ENCODE peak calls at places on chromosomes 4 and X, in nine cellular contexts. U is GM13977, Y is BJ, T is AG10803, J is HFFc6, Z is GM20000, L is uterus, C is AG04449, M is mammary epithelial cell. D is an unnamed sample.

GRCh38 chr4:1369091-1369450 is 22.1 kb downstream of the UVSSA start:
- DNase-seq in T (no peak), C (no peak), J (no peak), L (no peak), U (no peak), Z (no peak), M (no peak), Y (no peak), D (no peak)

GRCh38 chr4:143653031-143653430 is 47.4 kb downstream of the FREM3 start:
- DNase-seq in L (no peak), J (no peak), T (no peak), Y (no peak), Z (no peak), M (no peak), C (no peak), U (no peak), D (no peak)

GRCh38 chrX:110265624-110266023 is 52.3 kb downstream of the AMMECR1 start:
- DNase-seq in C (no peak), T (no peak), U (no peak), Z (no peak), J (no peak), Y (no peak), L (no peak), M (no peak), D (no peak)

GRCh38 chr4:30718021-30718888 is 1.9 kb upstream of the PCDH7 start:
- DNase-seq in Y (no peak), Z (peak), M (peak), U (peak), C (no peak), L (peak), J (no peak), T (no peak), D (peak)

GRCh38 chr4:33107813-33108212 is 2387.6 kb downstream of the PCDH7 start:
- DNase-seq in L (no peak), J (no peak), T (peak), Z (no peak), M (no peak), C (no peak), U (no peak), Y (peak), D (no peak)

GRCh38 chrX:97234471-97235097 is 350.9 kb downstream of the RPA4 start:
- DNase-seq in T (no peak), L (no peak), U (peak), Y (no peak), Z (peak), M (no peak), C (no peak), J (no peak), D (no peak)

GRCh38 chrX:31590581-31591113 is 518.8 kb upstream of the FTHL17 start:
- DNase-seq in M (peak), C (no peak), L (no peak), T (peak), U (no peak), Y (no peak), Z (no peak), J (peak), D (no peak)

GRCh38 chrX:23304881-23305280 is 29.8 kb upstream of the PTCHD1 start:
- DNase-seq in C (no peak), L (no peak), Z (no peak), M (no peak), U (no peak), T (no peak), Y (no peak), J (no peak), D (no peak)

GRCh38 chrX:3076416-3076991 is 35.2 kb downstream of the ARSF start:
- DNase-seq in M (no peak), C (no peak), U (no peak), Z (no peak), L (no peak), J (no peak), T (no peak), Y (no peak), D (no peak)

GRCh38 chr4:81883004-81883403 is 411.3 kb upstream of the RASGEF1B start:
- DNase-seq in C (no peak), J (no peak), U (no peak), L (no peak), Z (no peak), Y (no peak), M (no peak), T (no peak), D (no peak)

GRCh38 chr4:147129687-147130086 is 184.0 kb upstream of the TTC29 start:
- DNase-seq in Y (no peak), Z (no peak), M (no peak), U (no peak), J (no peak), T (no peak), L (no peak), C (no peak), D (no peak)

GRCh38 chr4:15754323-15754722 is 23.8 kb upstream of the CD38 start:
- DNase-seq in J (peak), U (no peak), T (no peak), C (no peak), Z (no peak), Y (no peak), M (no peak), L (no peak), D (no peak)

GRCh38 chr4:183503497-183504063 is 1.3 kb upstream of the ING2 start:
- DNase-seq in Y (no peak), L (no peak), C (no peak), U (no peak), J (no peak), T (no peak), Z (peak), M (no peak), D (no peak)

GRCh38 chrX:112834016-112834855 is 6.4 kb downstream of the AMOT start:
- DNase-seq in J (peak), M (no peak), U (no peak), C (peak), L (no peak), T (peak), Y (peak), Z (no peak), D (no peak)

GRCh38 chr4:149441338-149441737 is 374.3 kb downstream of the IQCM start:
- DNase-seq in L (no peak), Z (no peak), C (peak), M (peak), J (peak), Y (peak), T (peak), U (no peak), D (no peak)

GRCh38 chrX:40947276-40947675 is 138.0 kb upstream of the USP9X start:
- DNase-seq in M (no peak), U (no peak), Y (no peak), J (peak), T (peak), L (no peak), C (no peak), Z (no peak), D (no peak)

GRCh38 chr4:171932238-171932637 is 119.0 kb downstream of the GALNTL6 start:
- DNase-seq in Z (no peak), J (no peak), T (no peak), C (no peak), U (no peak), L (no peak), Y (no peak), M (no peak), D (no peak)

GRCh38 chr4:48602222-48602621 is 112.2 kb downstream of the ZAR1 start:
- DNase-seq in T (peak), C (no peak), Y (peak), L (no peak), Z (no peak), M (peak), U (no peak), J (peak), D (no peak)

GRCh38 chr4:73538162-73538561 is 56.6 kb downstream of the AFM start:
- DNase-seq in L (no peak), U (no peak), J (no peak), M (no peak), Z (peak), T (no peak), C (no peak), Y (no peak), D (no peak)

GRCh38 chr4:84366111-84366510 is 133.0 kb downstream of the NKX6-1 start:
- DNase-seq in M (no peak), Y (no peak), L (no peak), U (no peak), T (peak), C (no peak), Z (no peak), J (no peak), D (no peak)

GRCh38 chr4:174697164-174697563 is 131.9 kb downstream of the GLRA3 start:
- DNase-seq in M (no peak), T (peak), Z (no peak), L (no peak), J (no peak), Y (peak), C (no peak), U (no peak), D (no peak)

GRCh38 chrX:15167826-15168225 is 102.1 kb downstream of the ASB9 start:
- DNase-seq in J (no peak), Z (no peak), L (no peak), C (no peak), T (no peak), Y (no peak), M (no peak), U (no peak), D (no peak)

GRCh38 chr4:63526251-63526650 is 883.0 kb downstream of the TECRL start:
- DNase-seq in T (no peak), L (no peak), J (no peak), Z (no peak), Y (no peak), M (no peak), U (no peak), C (no peak), D (no peak)

GRCh38 chr4:63524764-63525163 is 884.5 kb downstream of the TECRL start:
- DNase-seq in Z (no peak), M (no peak), C (no peak), T (no peak), L (no peak), U (no peak), Y (no peak), J (no peak), D (no peak)

GRCh38 chr4:63529581-63529980 is 879.7 kb downstream of the TECRL start:
- DNase-seq in T (no peak), Z (no peak), M (no peak), C (no peak), J (no peak), L (no peak), U (no peak), Y (no peak), D (no peak)

DNA sequence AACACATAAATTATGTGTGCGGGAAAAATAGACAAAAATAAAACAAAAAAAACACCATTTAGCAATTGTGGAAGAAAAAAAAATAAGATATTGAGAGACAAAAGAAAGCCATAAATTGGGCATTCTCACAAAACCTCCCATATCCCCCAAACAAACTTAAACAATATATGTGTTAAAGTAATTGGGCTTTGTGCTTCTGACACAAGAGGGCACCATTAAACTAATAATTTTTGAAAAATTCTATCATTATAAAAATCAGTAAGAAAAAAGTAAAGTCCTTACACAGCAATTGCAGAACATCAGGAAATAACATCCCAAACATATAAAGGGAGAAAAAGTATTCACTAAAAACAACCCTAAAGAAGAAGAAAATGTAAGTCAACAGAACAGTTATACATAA is 880.7 kb downstream of the TECRL start:
- DNase-seq in J (no peak), C (no peak), T (no peak), Y (no peak), M (no peak), U (peak), L (no peak), Z (no peak), D (no peak)
- TF ChIP-seq CTCF in J (peak), C (no peak), T (no peak), Y (no peak), M (no peak), U (peak), L (no peak), Z (no peak), D (no peak)

DNA sequence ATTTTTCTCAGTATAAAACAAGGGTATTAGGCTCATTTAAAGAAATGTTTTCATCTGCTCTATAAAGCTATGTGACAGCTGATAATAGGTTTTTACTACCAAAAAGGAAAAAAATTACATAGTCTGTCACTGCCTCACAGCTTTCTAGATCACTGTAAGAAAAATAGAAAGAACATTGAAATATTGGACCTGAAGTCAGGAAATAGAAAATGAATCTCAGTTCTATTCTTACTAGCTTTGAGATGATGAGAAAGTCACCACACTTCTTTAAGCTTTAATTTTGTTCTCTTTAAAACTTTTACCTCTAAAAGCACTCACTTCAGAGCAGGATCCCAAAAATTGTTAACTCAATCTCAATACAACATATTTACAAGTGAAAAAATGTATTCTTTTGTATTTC is 45.3 kb upstream of the CAMK2D start:
- DNase-seq in C (no peak), Z (no peak), U (no peak), Y (no peak), J (no peak), T (no peak), L (no peak), M (no peak), D (no peak)
- TF ChIP-seq CTCF in C (no peak), Z (no peak), U (no peak), Y (no peak), J (no peak), T (no peak), L (no peak), M (no peak), D (no peak)

GRCh38 chrX:46327229-46328081 is 217.8 kb downstream of the ZNF674 start:
- DNase-seq in C (no peak), L (no peak), Z (no peak), U (no peak), J (no peak), Y (no peak), M (peak), T (peak), D (peak)

GRCh38 chrX:46328133-46328532 is 217.1 kb downstream of the ZNF674 start:
- DNase-seq in M (no peak), T (no peak), L (no peak), Z (no peak), Y (no peak), U (no peak), C (no peak), J (no peak), D (no peak)

GRCh38 chrX:46325312-46325877 is 219.8 kb downstream of the ZNF674 start:
- DNase-seq in T (peak), J (peak), M (peak), U (no peak), Y (no peak), C (peak), L (no peak), Z (no peak), D (no peak)

GRCh38 chrX:46324166-46324565 is 221.1 kb downstream of the ZNF674 start:
- DNase-seq in U (no peak), C (no peak), Y (no peak), Z (no peak), M (no peak), J (no peak), T (no peak), L (no peak), D (no peak)

GRCh38 chrX:46326161-46326560 is 219.1 kb downstream of the ZNF674 start:
- DNase-seq in Z (no peak), J (no peak), M (peak), Y (no peak), C (no peak), T (peak), U (no peak), L (no peak), D (no peak)
- TF ChIP-seq CTCF in Z (no peak), J (no peak), M (no peak), Y (no peak), C (no peak), T (no peak), U (no peak), L (no peak), D (no peak)

GRCh38 chr4:152099555-152099954 is 338.7 kb upstream of the GATB start:
- DNase-seq in L (no peak), T (no peak), Z (no peak), U (no peak), Y (no peak), C (no peak), M (no peak), J (no peak), D (no peak)

GRCh38 chr4:152100378-152101201 is 339.8 kb upstream of the GATB start:
- DNase-seq in T (no peak), Y (no peak), C (no peak), Z (no peak), M (peak), J (no peak), U (no peak), L (no peak), D (no peak)

GRCh38 chr4:152097371-152097770 is 336.6 kb upstream of the GATB start:
- DNase-seq in J (no peak), C (no peak), U (no peak), Z (no peak), Y (no peak), L (no peak), T (no peak), M (no peak), D (no peak)

GRCh38 chr4:152098365-152099060 is 337.7 kb upstream of the GATB start:
- DNase-seq in C (no peak), T (no peak), Z (no peak), L (no peak), Y (no peak), J (no peak), M (no peak), U (no peak), D (no peak)

DNA sequence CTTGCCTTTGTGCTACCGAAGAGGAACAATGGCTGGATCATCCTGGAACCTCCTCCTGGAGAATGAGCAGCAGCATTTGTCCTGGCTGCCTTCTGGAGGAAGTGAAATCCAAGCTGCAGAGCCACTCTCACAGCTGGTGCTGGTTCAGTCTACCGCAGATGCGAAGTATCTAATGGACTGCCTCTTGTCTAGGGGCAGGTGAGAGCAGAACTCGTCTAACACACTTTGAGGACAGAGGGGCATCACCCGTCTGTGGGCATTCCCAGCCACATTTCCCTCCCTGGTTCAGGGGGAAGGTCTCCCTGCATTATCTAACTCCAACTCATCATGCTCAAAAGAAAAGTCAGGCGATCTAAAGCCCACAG is 338.2 kb upstream of the GATB start:
- DNase-seq in Z (no peak), T (no peak), M (no peak), L (no peak), Y (no peak), J (no peak), U (no peak), C (no peak), D (no peak)
- TF ChIP-seq CTCF in Z (no peak), T (no peak), M (no peak), L (no peak), Y (no peak), J (no peak), U (no peak), C (no peak), D (no peak)

DNA sequence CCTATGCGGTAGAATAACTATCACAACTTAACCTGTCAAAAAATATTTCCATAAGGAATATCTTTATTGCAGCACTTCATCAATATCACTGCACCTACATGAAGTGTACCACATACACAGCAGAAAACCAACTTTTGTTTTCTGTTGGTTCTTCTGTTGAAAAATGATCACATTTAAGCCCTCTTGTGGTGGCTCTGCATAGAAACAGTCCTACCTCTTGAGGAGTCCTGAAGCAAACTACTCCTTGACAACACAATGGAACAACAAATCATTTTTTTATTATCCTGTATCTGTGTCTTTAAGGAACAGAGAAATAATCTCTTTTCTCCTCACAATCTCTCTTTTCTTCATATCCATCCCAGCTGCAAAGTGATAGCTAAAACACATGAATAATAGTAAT is 39.8 kb upstream of the ATOH1 start:
- DNase-seq in C (no peak), T (peak), Y (no peak), M (peak), J (peak), Z (peak), L (no peak), U (peak), D (no peak)
- TF ChIP-seq CTCF in C (peak), T (peak), Y (peak), M (peak), J (peak), Z (peak), L (no peak), U (peak), D (peak)